ENCODE peak calls at places on chromosomes 5 and 9, in nine cellular contexts. Z is effector memory CD4-positive, alpha-beta T cell; O is DND-41; K is kidney; P is prostate gland; U is A673; B is heart left ventricle; H is A549; I is IMR-90. C is an unnamed sample.
A peak's percentile ranks its signal among the peaks of the same experiment; 100 is the strongest.

GRCh38 chr5:177132504-177133118 is 962 bp upstream of the NSD1 start:
- DNase-seq in K (peak; percentile 86), B (no peak), I (no peak), Z (peak; percentile 46), P (no peak), U (no peak), H (no peak), O (no peak), C (peak; percentile 52)

GRCh38 chr9:29439961-29440360 is 1866.7 kb upstream of the C9orf72 start:
- DNase-seq in P (no peak), B (no peak), I (no peak), U (peak; percentile 50), K (no peak), Z (no peak), H (no peak), O (no peak), C (no peak)

GRCh38 chr5:96763012-96763411 is 44.7 kb downstream of the ERAP1 start:
- DNase-seq in B (no peak), O (no peak), H (no peak), I (no peak), Z (no peak), K (no peak), U (no peak), P (no peak), C (no peak)

GRCh38 chr5:69275563-69275962 is 40.9 kb downstream of the CDK7 start:
- DNase-seq in Z (no peak), H (no peak), I (no peak), K (no peak), U (no peak), B (no peak), O (no peak), P (no peak), C (no peak)

GRCh38 chr5:146731909-146732659 is 146.5 kb downstream of the PPP2R2B start:
- DNase-seq in K (no peak), H (peak; percentile 60), B (no peak), Z (no peak), I (peak; percentile 87), U (no peak), O (no peak), P (no peak), C (peak; percentile 84)

GRCh38 chr5:111754190-111754589 is 2.8 kb downstream of the NREP start:
- DNase-seq in B (no peak), Z (no peak), O (no peak), I (no peak), U (no peak), K (no peak), P (no peak), H (no peak), C (no peak)

GRCh38 chr5:149133795-149134777 is 7.2 kb upstream of the ABLIM3 start:
- DNase-seq in O (no peak), U (no peak), P (no peak), H (peak; percentile 62), B (peak; percentile 60), K (no peak), Z (no peak), I (peak; percentile 92), C (peak; percentile 95)

GRCh38 chr5:103674739-103675138 is 112.2 kb upstream of the NUDT12 start:
- DNase-seq in I (peak; percentile 17), Z (no peak), B (no peak), O (no peak), K (no peak), U (no peak), H (no peak), P (no peak), C (peak; percentile 8)

GRCh38 chr5:125696762-125697161 is 726.4 kb upstream of the GRAMD2B start:
- DNase-seq in Z (no peak), B (no peak), K (no peak), I (peak; percentile 87), H (peak; percentile 10), O (no peak), P (no peak), U (no peak), C (peak; percentile 82)

GRCh38 chr9:93111371-93112115 is 15.5 kb downstream of the CARD19 start:
- DNase-seq in P (no peak), K (peak; percentile 74), I (peak; percentile 48), U (no peak), Z (no peak), H (no peak), B (peak; percentile 33), O (no peak), C (no peak)

GRCh38 chr5:146607663-146608315 is 91.8 kb upstream of the GPR151 start:
- DNase-seq in O (no peak), I (no peak), K (no peak), Z (no peak), B (no peak), H (no peak), P (no peak), U (no peak), C (no peak)

GRCh38 chr5:150508828-150509227 is 897 bp downstream of the NDST1 start:
- DNase-seq in U (no peak), H (no peak), Z (no peak), K (no peak), B (no peak), O (no peak), I (no peak), P (no peak), C (no peak)

GRCh38 chr5:144060598-144060997 is 109.9 kb downstream of the YIPF5 start:
- DNase-seq in P (no peak), Z (no peak), O (no peak), B (no peak), H (no peak), U (no peak), I (peak; percentile 33), K (no peak), C (peak; percentile 54)

GRCh38 chr5:157544623-157544989 is 31.0 kb downstream of the ADAM19 start:
- DNase-seq in O (no peak), Z (no peak), B (no peak), U (no peak), I (no peak), H (no peak), K (no peak), P (no peak), C (no peak)

GRCh38 chr5:73825219-73825618 is 199.2 kb downstream of the ARHGEF28 start:
- DNase-seq in U (no peak), Z (no peak), H (no peak), O (no peak), K (no peak), I (no peak), B (no peak), P (no peak), C (no peak)
- H3K4me1 ChIP-seq in U (no peaks in the 10 kb centered on the region), Z (no peaks in the 10 kb centered on the region), H (peaks cover 76% of the 10 kb centered on the region), O (no peaks in the 10 kb centered on the region), K (peaks cover 70% of the 10 kb centered on the region), I (peaks cover 28% of the 10 kb centered on the region), B (no peaks in the 10 kb centered on the region), P (no peaks in the 10 kb centered on the region), C (peaks cover 60% of the 10 kb centered on the region)

GRCh38 chr5:139796061-139796806 is 626 bp downstream of the PSD2 start:
- DNase-seq in U (no peak), O (no peak), B (no peak), I (no peak), K (no peak), H (no peak), Z (no peak), P (no peak), C (no peak)
- H3K4me3 ChIP-seq in U (no peak overlapping the region), O (no peak overlapping the region), B (peak overlapping the region; percentile 40), I (no peak overlapping the region), K (no peak overlapping the region), H (peak overlapping the region; percentile 56), Z (peak overlapping the region; percentile 24), P (peak overlapping the region; percentile 41), C (no peak overlapping the region)

GRCh38 chr9:121753802-121754654 is 102.6 kb downstream of the DAB2IP start:
- DNase-seq in P (no peak), H (no peak), K (peak; percentile 73), I (no peak), O (no peak), B (no peak), Z (no peak), U (no peak), C (no peak)

GRCh38 chr9:121751686-121752445 is 100.4 kb downstream of the DAB2IP start:
- DNase-seq in Z (no peak), U (no peak), I (no peak), O (no peak), H (no peak), B (no peak), K (peak; percentile 88), P (no peak), C (no peak)

GRCh38 chr9:121750715-121751623 is 99.5 kb downstream of the DAB2IP start:
- DNase-seq in K (peak; percentile 57), U (no peak), P (peak; percentile 52), B (no peak), Z (no peak), H (no peak), O (no peak), I (no peak), C (no peak)

GRCh38 chr9:121754655-121755436 is 103.4 kb downstream of the DAB2IP start:
- DNase-seq in I (no peak), H (no peak), B (no peak), P (no peak), K (peak; percentile 75), O (no peak), U (no peak), Z (no peak), C (no peak)

DNA sequence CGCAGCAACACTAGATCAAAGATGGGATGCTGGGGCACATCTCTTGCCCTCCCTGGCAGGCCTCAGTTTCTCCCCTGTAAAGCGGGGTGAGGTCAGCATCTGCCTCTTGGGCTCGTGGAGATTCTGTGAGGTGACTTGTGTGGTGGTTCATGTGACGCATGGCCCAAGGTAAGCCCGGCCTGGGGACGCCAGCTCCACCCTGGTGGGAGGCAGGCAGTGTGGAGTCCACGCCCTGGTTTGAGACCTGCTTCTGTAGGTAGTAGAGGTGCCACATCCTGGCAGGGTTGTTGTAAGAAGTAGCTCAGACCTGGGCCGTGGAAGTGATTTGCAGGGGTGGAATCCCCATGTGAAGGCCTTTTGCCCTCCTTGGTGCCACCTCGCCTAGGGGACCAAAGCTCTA is 101.5 kb downstream of the DAB2IP start:
- DNase-seq in I (no peak), Z (no peak), O (no peak), K (no peak), B (no peak), H (no peak), P (no peak), U (no peak), C (no peak)
- H3K27ac ChIP-seq in I (no peak overlapping the region), Z (no peak overlapping the region), O (no peak overlapping the region), K (peak overlapping the region; percentile 83), B (no peak overlapping the region), H (no peak overlapping the region), P (no peak overlapping the region), U (no peak overlapping the region), C (no peak overlapping the region)

GRCh38 chr9:35904338-35904737 is 1.7 kb upstream of the HRCT1 start:
- DNase-seq in I (no peak), U (no peak), P (no peak), O (no peak), K (no peak), H (no peak), B (no peak), Z (no peak), C (no peak)

GRCh38 chr9:35906923-35907699 is 1.1 kb downstream of the HRCT1 start:
- DNase-seq in H (peak; percentile 46), P (no peak), U (peak; percentile 42), Z (no peak), K (peak; percentile 89), I (peak; percentile 75), B (peak; percentile 80), O (no peak), C (peak; percentile 90)

GRCh38 chr9:35907732-35908483 is 1.4 kb upstream of the SPAAR start:
- DNase-seq in Z (no peak), H (peak; percentile 88), B (peak; percentile 83), P (peak; percentile 28), K (peak; percentile 93), U (peak; percentile 95), O (no peak), I (peak; percentile 88), C (peak; percentile 87)

GRCh38 chr9:35904966-35905781 is 828 bp upstream of the HRCT1 start:
- DNase-seq in I (peak; percentile 74), U (no peak), O (no peak), P (no peak), B (no peak), H (peak; percentile 25), Z (no peak), K (no peak), C (peak; percentile 91)

GRCh38 chr9:35905912-35906679 is at the start of gene HRCT1:
- DNase-seq in Z (no peak), B (peak; percentile 96), O (no peak), K (peak; percentile 97), U (peak; percentile 32), H (peak; percentile 91), P (peak; percentile 96), I (peak; percentile 94), C (peak; percentile 97)
- H3K4me1 ChIP-seq in Z (peaks cover 45% of the 10 kb centered on the region), B (peaks cover 75% of the 10 kb centered on the region), O (peaks cover 15% of the 10 kb centered on the region), K (peaks cover 38% of the 10 kb centered on the region), U (peaks cover 42% of the 10 kb centered on the region), H (peaks cover 58% of the 10 kb centered on the region), P (peaks cover 46% of the 10 kb centered on the region), I (peaks cover 46% of the 10 kb centered on the region), C (peaks cover 51% of the 10 kb centered on the region)

C was measured in GM23248.